ENCODE peak calls at places on chromosome 2, in ten cellular contexts. One of them, this sample, is unnamed.

GRCh38 chr2:214019973-214020345 is 390.9 kb upstream of the VWC2L start:
- DNase-seq in HTR-8/SVneo: no peak
- DNase-seq in NT2/D1: no peak
- DNase-seq in NCI-H82: no peak
- DNase-seq in amniotic stem cell: no peak
- DNase-seq in suprapubic skin: no peak
- DNase-seq in ELF-1: no peak
- DNase-seq in stimulated activated CD8-positive, alpha-beta memory T cell treated with anti-CD3 and anti-CD28 coated beads, Interleukin-12 subunit alpha, Interleukin-12 subunit beta, amount 100 ng/mL, for 1 hour: no peak
- DNase-seq in endothelial cell: no peak
- DNase-seq in naive thymus-derived CD4-positive, alpha-beta T cell: no peak
- DNase-seq in this sample: no peak

GRCh38 chr2:173990970-173991819 is 26.0 kb upstream of the SP3 start:
- DNase-seq in HTR-8/SVneo: no peak
- DNase-seq in NT2/D1: no peak
- DNase-seq in NCI-H82: peak
- DNase-seq in amniotic stem cell: no peak
- DNase-seq in suprapubic skin: peak
- DNase-seq in ELF-1: no peak
- DNase-seq in stimulated activated CD8-positive, alpha-beta memory T cell treated with anti-CD3 and anti-CD28 coated beads, Interleukin-12 subunit alpha, Interleukin-12 subunit beta, amount 100 ng/mL, for 1 hour: no peak
- DNase-seq in endothelial cell: no peak
- DNase-seq in naive thymus-derived CD4-positive, alpha-beta T cell: no peak
- DNase-seq in this sample: no peak

GRCh38 chr2:149572102-149572953 is 15.2 kb downstream of the MMADHC start:
- DNase-seq in HTR-8/SVneo: no peak
- DNase-seq in NT2/D1: no peak
- DNase-seq in NCI-H82: no peak
- DNase-seq in amniotic stem cell: no peak
- DNase-seq in suprapubic skin: no peak
- DNase-seq in ELF-1: no peak
- DNase-seq in stimulated activated CD8-positive, alpha-beta memory T cell treated with anti-CD3 and anti-CD28 coated beads, Interleukin-12 subunit alpha, Interleukin-12 subunit beta, amount 100 ng/mL, for 1 hour: no peak
- DNase-seq in endothelial cell: no peak
- DNase-seq in naive thymus-derived CD4-positive, alpha-beta T cell: no peak
- DNase-seq in this sample: no peak

GRCh38 chr2:217573565-217573964 is 429.2 kb downstream of the TNS1 start:
- DNase-seq in HTR-8/SVneo: peak
- DNase-seq in NT2/D1: no peak
- DNase-seq in NCI-H82: no peak
- DNase-seq in amniotic stem cell: peak
- DNase-seq in suprapubic skin: no peak
- DNase-seq in ELF-1: peak
- DNase-seq in stimulated activated CD8-positive, alpha-beta memory T cell treated with anti-CD3 and anti-CD28 coated beads, Interleukin-12 subunit alpha, Interleukin-12 subunit beta, amount 100 ng/mL, for 1 hour: no peak
- DNase-seq in endothelial cell: no peak
- DNase-seq in naive thymus-derived CD4-positive, alpha-beta T cell: no peak
- DNase-seq in this sample: no peak

GRCh38 chr2:59776726-59777008 is 776.8 kb downstream of the BCL11A start:
- DNase-seq in HTR-8/SVneo: no peak
- DNase-seq in NT2/D1: no peak
- DNase-seq in NCI-H82: no peak
- DNase-seq in amniotic stem cell: no peak
- DNase-seq in suprapubic skin: no peak
- DNase-seq in ELF-1: no peak
- DNase-seq in stimulated activated CD8-positive, alpha-beta memory T cell treated with anti-CD3 and anti-CD28 coated beads, Interleukin-12 subunit alpha, Interleukin-12 subunit beta, amount 100 ng/mL, for 1 hour: no peak
- DNase-seq in endothelial cell: no peak
- DNase-seq in naive thymus-derived CD4-positive, alpha-beta T cell: no peak
- DNase-seq in this sample: no peak

GRCh38 chr2:239991689-239992314 is 33.3 kb downstream of the NDUFA10 start:
- DNase-seq in HTR-8/SVneo: peak
- DNase-seq in NT2/D1: peak
- DNase-seq in NCI-H82: peak
- DNase-seq in amniotic stem cell: peak
- DNase-seq in suprapubic skin: no peak
- DNase-seq in ELF-1: no peak
- DNase-seq in stimulated activated CD8-positive, alpha-beta memory T cell treated with anti-CD3 and anti-CD28 coated beads, Interleukin-12 subunit alpha, Interleukin-12 subunit beta, amount 100 ng/mL, for 1 hour: no peak
- DNase-seq in endothelial cell: peak
- DNase-seq in naive thymus-derived CD4-positive, alpha-beta T cell: peak
- DNase-seq in this sample: no peak

GRCh38 chr2:9297807-9298206 is 91.2 kb downstream of the ASAP2 start:
- DNase-seq in HTR-8/SVneo: no peak
- DNase-seq in NT2/D1: no peak
- DNase-seq in NCI-H82: no peak
- DNase-seq in amniotic stem cell: no peak
- DNase-seq in suprapubic skin: no peak
- DNase-seq in ELF-1: no peak
- DNase-seq in stimulated activated CD8-positive, alpha-beta memory T cell treated with anti-CD3 and anti-CD28 coated beads, Interleukin-12 subunit alpha, Interleukin-12 subunit beta, amount 100 ng/mL, for 1 hour: no peak
- DNase-seq in endothelial cell: no peak
- DNase-seq in naive thymus-derived CD4-positive, alpha-beta T cell: no peak
- DNase-seq in this sample: no peak

GRCh38 chr2:134120160-134120717 is 133.6 kb upstream of the MGAT5 start:
- DNase-seq in HTR-8/SVneo: peak
- DNase-seq in NT2/D1: no peak
- DNase-seq in NCI-H82: peak
- DNase-seq in amniotic stem cell: no peak
- DNase-seq in suprapubic skin: peak
- DNase-seq in ELF-1: no peak
- DNase-seq in stimulated activated CD8-positive, alpha-beta memory T cell treated with anti-CD3 and anti-CD28 coated beads, Interleukin-12 subunit alpha, Interleukin-12 subunit beta, amount 100 ng/mL, for 1 hour: peak
- DNase-seq in endothelial cell: peak
- DNase-seq in naive thymus-derived CD4-positive, alpha-beta T cell: no peak
- DNase-seq in this sample: no peak

GRCh38 chr2:64857581-64858471 is 131.4 kb upstream of the SLC1A4 start:
- DNase-seq in HTR-8/SVneo: no peak
- DNase-seq in NT2/D1: no peak
- DNase-seq in NCI-H82: peak
- DNase-seq in amniotic stem cell: no peak
- DNase-seq in suprapubic skin: peak
- DNase-seq in ELF-1: peak
- DNase-seq in stimulated activated CD8-positive, alpha-beta memory T cell treated with anti-CD3 and anti-CD28 coated beads, Interleukin-12 subunit alpha, Interleukin-12 subunit beta, amount 100 ng/mL, for 1 hour: no peak
- DNase-seq in endothelial cell: no peak
- DNase-seq in naive thymus-derived CD4-positive, alpha-beta T cell: no peak
- DNase-seq in this sample: no peak

GRCh38 chr2:185640588-185640987 is 98.0 kb upstream of the FSIP2 start:
- DNase-seq in HTR-8/SVneo: no peak
- DNase-seq in NT2/D1: no peak
- DNase-seq in NCI-H82: no peak
- DNase-seq in amniotic stem cell: no peak
- DNase-seq in suprapubic skin: no peak
- DNase-seq in ELF-1: no peak
- DNase-seq in stimulated activated CD8-positive, alpha-beta memory T cell treated with anti-CD3 and anti-CD28 coated beads, Interleukin-12 subunit alpha, Interleukin-12 subunit beta, amount 100 ng/mL, for 1 hour: no peak
- DNase-seq in endothelial cell: no peak
- DNase-seq in naive thymus-derived CD4-positive, alpha-beta T cell: no peak
- DNase-seq in this sample: no peak

GRCh38 chr2:6525371-6525770 is 340.3 kb downstream of the CMPK2 start:
- DNase-seq in HTR-8/SVneo: no peak
- DNase-seq in NT2/D1: no peak
- DNase-seq in NCI-H82: peak
- DNase-seq in amniotic stem cell: no peak
- DNase-seq in suprapubic skin: no peak
- DNase-seq in ELF-1: no peak
- DNase-seq in stimulated activated CD8-positive, alpha-beta memory T cell treated with anti-CD3 and anti-CD28 coated beads, Interleukin-12 subunit alpha, Interleukin-12 subunit beta, amount 100 ng/mL, for 1 hour: no peak
- DNase-seq in endothelial cell: no peak
- DNase-seq in naive thymus-derived CD4-positive, alpha-beta T cell: no peak
- DNase-seq in this sample: no peak

GRCh38 chr2:176134978-176135575 is 5.6 kb downstream of the HOXD8 start:
- DNase-seq in HTR-8/SVneo: peak
- DNase-seq in NT2/D1: no peak
- DNase-seq in NCI-H82: no peak
- DNase-seq in amniotic stem cell: no peak
- DNase-seq in suprapubic skin: no peak
- DNase-seq in ELF-1: no peak
- DNase-seq in stimulated activated CD8-positive, alpha-beta memory T cell treated with anti-CD3 and anti-CD28 coated beads, Interleukin-12 subunit alpha, Interleukin-12 subunit beta, amount 100 ng/mL, for 1 hour: no peak
- DNase-seq in endothelial cell: no peak
- DNase-seq in naive thymus-derived CD4-positive, alpha-beta T cell: no peak
- DNase-seq in this sample: no peak

GRCh38 chr2:111919794-111920608 is 21.6 kb downstream of the MERTK start:
- DNase-seq in HTR-8/SVneo: no peak
- DNase-seq in NT2/D1: no peak
- DNase-seq in NCI-H82: no peak
- DNase-seq in amniotic stem cell: no peak
- DNase-seq in suprapubic skin: no peak
- DNase-seq in ELF-1: no peak
- DNase-seq in stimulated activated CD8-positive, alpha-beta memory T cell treated with anti-CD3 and anti-CD28 coated beads, Interleukin-12 subunit alpha, Interleukin-12 subunit beta, amount 100 ng/mL, for 1 hour: no peak
- DNase-seq in endothelial cell: no peak
- DNase-seq in naive thymus-derived CD4-positive, alpha-beta T cell: no peak
- DNase-seq in this sample: no peak

GRCh38 chr2:85978883-85979780 is 90.3 kb upstream of the ST3GAL5 start:
- DNase-seq in HTR-8/SVneo: no peak
- DNase-seq in NT2/D1: no peak
- DNase-seq in NCI-H82: no peak
- DNase-seq in amniotic stem cell: no peak
- DNase-seq in suprapubic skin: peak
- DNase-seq in ELF-1: no peak
- DNase-seq in stimulated activated CD8-positive, alpha-beta memory T cell treated with anti-CD3 and anti-CD28 coated beads, Interleukin-12 subunit alpha, Interleukin-12 subunit beta, amount 100 ng/mL, for 1 hour: no peak
- DNase-seq in endothelial cell: no peak
- DNase-seq in naive thymus-derived CD4-positive, alpha-beta T cell: no peak
- DNase-seq in this sample: no peak

GRCh38 chr2:146602383-146602782 is 1242.4 kb upstream of the ACVR2A start:
- DNase-seq in HTR-8/SVneo: no peak
- DNase-seq in NT2/D1: no peak
- DNase-seq in NCI-H82: no peak
- DNase-seq in amniotic stem cell: peak
- DNase-seq in suprapubic skin: no peak
- DNase-seq in ELF-1: no peak
- DNase-seq in stimulated activated CD8-positive, alpha-beta memory T cell treated with anti-CD3 and anti-CD28 coated beads, Interleukin-12 subunit alpha, Interleukin-12 subunit beta, amount 100 ng/mL, for 1 hour: no peak
- DNase-seq in endothelial cell: no peak
- DNase-seq in naive thymus-derived CD4-positive, alpha-beta T cell: no peak
- DNase-seq in this sample: no peak

GRCh38 chr2:235234711-235235110 is 259.1 kb upstream of the AGAP1 start:
- DNase-seq in HTR-8/SVneo: no peak
- DNase-seq in NT2/D1: no peak
- DNase-seq in NCI-H82: no peak
- DNase-seq in amniotic stem cell: no peak
- DNase-seq in suprapubic skin: no peak
- DNase-seq in ELF-1: no peak
- DNase-seq in stimulated activated CD8-positive, alpha-beta memory T cell treated with anti-CD3 and anti-CD28 coated beads, Interleukin-12 subunit alpha, Interleukin-12 subunit beta, amount 100 ng/mL, for 1 hour: no peak
- DNase-seq in endothelial cell: no peak
- DNase-seq in naive thymus-derived CD4-positive, alpha-beta T cell: no peak
- DNase-seq in this sample: no peak

GRCh38 chr2:162258169-162258568 is 14.9 kb upstream of the FAP start:
- DNase-seq in HTR-8/SVneo: no peak
- DNase-seq in NT2/D1: no peak
- DNase-seq in NCI-H82: no peak
- DNase-seq in amniotic stem cell: no peak
- DNase-seq in suprapubic skin: no peak
- DNase-seq in ELF-1: no peak
- DNase-seq in stimulated activated CD8-positive, alpha-beta memory T cell treated with anti-CD3 and anti-CD28 coated beads, Interleukin-12 subunit alpha, Interleukin-12 subunit beta, amount 100 ng/mL, for 1 hour: no peak
- DNase-seq in endothelial cell: no peak
- DNase-seq in naive thymus-derived CD4-positive, alpha-beta T cell: no peak
- DNase-seq in this sample: no peak

GRCh38 chr2:69817739-69818494 is 11.5 kb upstream of the GMCL1 start:
- DNase-seq in HTR-8/SVneo: no peak
- DNase-seq in NT2/D1: no peak
- DNase-seq in NCI-H82: no peak
- DNase-seq in amniotic stem cell: no peak
- DNase-seq in suprapubic skin: no peak
- DNase-seq in ELF-1: no peak
- DNase-seq in stimulated activated CD8-positive, alpha-beta memory T cell treated with anti-CD3 and anti-CD28 coated beads, Interleukin-12 subunit alpha, Interleukin-12 subunit beta, amount 100 ng/mL, for 1 hour: no peak
- DNase-seq in endothelial cell: no peak
- DNase-seq in naive thymus-derived CD4-positive, alpha-beta T cell: no peak
- DNase-seq in this sample: no peak

GRCh38 chr2:220001693-220002260 is 374.3 kb downstream of the SLC4A3 start:
- DNase-seq in HTR-8/SVneo: peak
- DNase-seq in NT2/D1: no peak
- DNase-seq in NCI-H82: no peak
- DNase-seq in amniotic stem cell: no peak
- DNase-seq in suprapubic skin: no peak
- DNase-seq in ELF-1: no peak
- DNase-seq in stimulated activated CD8-positive, alpha-beta memory T cell treated with anti-CD3 and anti-CD28 coated beads, Interleukin-12 subunit alpha, Interleukin-12 subunit beta, amount 100 ng/mL, for 1 hour: no peak
- DNase-seq in endothelial cell: no peak
- DNase-seq in naive thymus-derived CD4-positive, alpha-beta T cell: no peak
- DNase-seq in this sample: no peak

GRCh38 chr2:9984217-9984739 is 32.8 kb downstream of the GRHL1 start:
- DNase-seq in HTR-8/SVneo: peak
- DNase-seq in NT2/D1: peak
- DNase-seq in NCI-H82: peak
- DNase-seq in amniotic stem cell: no peak
- DNase-seq in suprapubic skin: no peak
- DNase-seq in ELF-1: peak
- DNase-seq in stimulated activated CD8-positive, alpha-beta memory T cell treated with anti-CD3 and anti-CD28 coated beads, Interleukin-12 subunit alpha, Interleukin-12 subunit beta, amount 100 ng/mL, for 1 hour: no peak
- DNase-seq in endothelial cell: no peak
- DNase-seq in naive thymus-derived CD4-positive, alpha-beta T cell: peak
- DNase-seq in this sample: peak

GRCh38 chr2:233350708-233351107 is 3.6 kb upstream of the DGKD start:
- DNase-seq in HTR-8/SVneo: peak
- DNase-seq in NT2/D1: no peak
- DNase-seq in NCI-H82: peak
- DNase-seq in amniotic stem cell: peak
- DNase-seq in suprapubic skin: no peak
- DNase-seq in ELF-1: peak
- DNase-seq in stimulated activated CD8-positive, alpha-beta memory T cell treated with anti-CD3 and anti-CD28 coated beads, Interleukin-12 subunit alpha, Interleukin-12 subunit beta, amount 100 ng/mL, for 1 hour: no peak
- DNase-seq in endothelial cell: no peak
- DNase-seq in naive thymus-derived CD4-positive, alpha-beta T cell: no peak
- DNase-seq in this sample: no peak

GRCh38 chr2:191166111-191166755 is 15.4 kb upstream of the STAT4 start:
- DNase-seq in HTR-8/SVneo: peak
- DNase-seq in NT2/D1: no peak
- DNase-seq in NCI-H82: peak
- DNase-seq in amniotic stem cell: no peak
- DNase-seq in suprapubic skin: no peak
- DNase-seq in ELF-1: no peak
- DNase-seq in stimulated activated CD8-positive, alpha-beta memory T cell treated with anti-CD3 and anti-CD28 coated beads, Interleukin-12 subunit alpha, Interleukin-12 subunit beta, amount 100 ng/mL, for 1 hour: no peak
- DNase-seq in endothelial cell: no peak
- DNase-seq in naive thymus-derived CD4-positive, alpha-beta T cell: no peak
- DNase-seq in this sample: no peak

GRCh38 chr2:68744517-68744916 is 9.9 kb downstream of the ARHGAP25 start:
- DNase-seq in HTR-8/SVneo: no peak
- DNase-seq in NT2/D1: no peak
- DNase-seq in NCI-H82: no peak
- DNase-seq in amniotic stem cell: no peak
- DNase-seq in suprapubic skin: no peak
- DNase-seq in ELF-1: no peak
- DNase-seq in stimulated activated CD8-positive, alpha-beta memory T cell treated with anti-CD3 and anti-CD28 coated beads, Interleukin-12 subunit alpha, Interleukin-12 subunit beta, amount 100 ng/mL, for 1 hour: no peak
- DNase-seq in endothelial cell: no peak
- DNase-seq in naive thymus-derived CD4-positive, alpha-beta T cell: no peak
- DNase-seq in this sample: no peak

GRCh38 chr2:68980956-68981355 is 6.5 kb downstream of the GKN1 start:
- DNase-seq in HTR-8/SVneo: no peak
- DNase-seq in NT2/D1: no peak
- DNase-seq in NCI-H82: no peak
- DNase-seq in amniotic stem cell: no peak
- DNase-seq in suprapubic skin: no peak
- DNase-seq in ELF-1: no peak
- DNase-seq in stimulated activated CD8-positive, alpha-beta memory T cell treated with anti-CD3 and anti-CD28 coated beads, Interleukin-12 subunit alpha, Interleukin-12 subunit beta, amount 100 ng/mL, for 1 hour: no peak
- DNase-seq in endothelial cell: no peak
- DNase-seq in naive thymus-derived CD4-positive, alpha-beta T cell: no peak
- DNase-seq in this sample: no peak

GRCh38 chr2:213247566-213247965 is 36.7 kb upstream of the SPAG16 start:
- DNase-seq in HTR-8/SVneo: no peak
- DNase-seq in NT2/D1: no peak
- DNase-seq in NCI-H82: peak
- DNase-seq in amniotic stem cell: no peak
- DNase-seq in suprapubic skin: no peak
- DNase-seq in ELF-1: no peak
- DNase-seq in stimulated activated CD8-positive, alpha-beta memory T cell treated with anti-CD3 and anti-CD28 coated beads, Interleukin-12 subunit alpha, Interleukin-12 subunit beta, amount 100 ng/mL, for 1 hour: no peak
- DNase-seq in endothelial cell: no peak
- DNase-seq in naive thymus-derived CD4-positive, alpha-beta T cell: no peak
- DNase-seq in this sample: no peak